ENCODE peak calls at places on chromosomes 12 and 14, in five cellular contexts. Y is brain microvascular endothelial cell, M is transverse colon, T is pancreas, S is spleen. U is an unnamed sample. For H3K36me3, the result is how much of the 10 kb centered on the place peaks cover.

GRCh38 chr14:104119119-104119699 is 19.2 kb upstream of the KIF26A start:
- DNase-seq in Y (no peak), M (no peak), T (peak), S (peak), U (peak)

GRCh38 chr14:50944647-50945413 is 547 bp upstream of the PYGL start:
- DNase-seq in Y (no peak), M (peak), T (peak), S (peak), U (peak)

GRCh38 chr12:62522984-62523383 is 56.4 kb downstream of the MON2 start:
- DNase-seq in Y (no peak), M (no peak), T (no peak), S (no peak), U (peak)

GRCh38 chr12:67884596-67884995 is 104.7 kb upstream of the IFNG-AS1 start:
- DNase-seq in Y (no peak), M (no peak), T (no peak), S (no peak), U (no peak)

GRCh38 chr14:69313176-69313575 is 53.2 kb downstream of the GALNT16 start:
- DNase-seq in Y (no peak), M (no peak), T (peak), S (peak), U (no peak)

GRCh38 chr12:65908147-65908546 is 83.9 kb downstream of the HMGA2 start:
- DNase-seq in Y (no peak), M (no peak), T (no peak), S (no peak), U (no peak)

GRCh38 chr14:50047274-50047676 is 69.1 kb downstream of the VCPKMT start:
- DNase-seq in Y (no peak), M (peak), T (no peak), S (no peak), U (peak)

GRCh38 chr14:22976620-22977433 is 5.5 kb downstream of the AJUBA start:
- DNase-seq in Y (peak), M (peak), T (no peak), S (no peak), U (peak)

GRCh38 chr12:46382974-46383653 is 10.5 kb upstream of the SLC38A2 start:
- DNase-seq in Y (peak), M (peak), T (peak), S (peak), U (peak)

GRCh38 chr14:31161274-31161673 is 46.3 kb downstream of the HECTD1 start:
- DNase-seq in Y (no peak), M (no peak), T (no peak), S (no peak), U (no peak)

GRCh38 chr12:92927436-92928116 is 1.5 kb downstream of the EEA1 start:
- DNase-seq in Y (peak), M (no peak), T (no peak), S (no peak), U (peak)

GRCh38 chr12:34396861-34397590 is 374.7 kb downstream of the ALG10 start:
- DNase-seq in Y (no peak), M (peak), T (peak), S (peak), U (no peak)

GRCh38 chr12:120783197-120783596 is 57.6 kb downstream of the ACADS start:
- DNase-seq in Y (no peak), M (no peak), T (no peak), S (no peak), U (peak)

GRCh38 chr14:64806202-64806861 is 73.4 kb downstream of the SPTB start:
- DNase-seq in Y (peak), M (no peak), T (no peak), S (peak), U (peak)

GRCh38 chr14:28754209-28754985 is 12.2 kb upstream of the FOXG1 start:
- DNase-seq in Y (peak), M (no peak), T (no peak), S (no peak), U (peak)

GRCh38 chr14:37595809-37596595 is 573 bp downstream of the TTC6 start:
- DNase-seq in Y (no peak), M (peak), T (peak), S (no peak), U (peak)

GRCh38 chr12:103734847-103735246 is 106.2 kb downstream of the NT5DC3 start:
- DNase-seq in Y (no peak), M (no peak), T (no peak), S (no peak), U (no peak)

GRCh38 chr12:104351023-104351983 is 47.8 kb downstream of the EID3 start:
- DNase-seq in Y (no peak), M (no peak), T (no peak), S (no peak), U (no peak)

GRCh38 chr14:103928011-103928890 is at the start of gene TDRD9:
- DNase-seq in Y (no peak), M (no peak), T (no peak), S (no peak), U (no peak)

GRCh38 chr14:65860956-65861631 is 448.6 kb downstream of the FUT8 start:
- DNase-seq in Y (no peak), M (no peak), T (no peak), S (no peak), U (no peak)

GRCh38 chr12:11917501-11917900 is 153.2 kb upstream of the BCL2L14 start:
- DNase-seq in Y (no peak), M (no peak), T (no peak), S (no peak), U (no peak)

GRCh38 chr12:26701604-26702215 is 131.3 kb downstream of the ITPR2 start:
- DNase-seq in Y (no peak), M (no peak), T (no peak), S (no peak), U (peak)

GRCh38 chr12:76820888-76821482 is 57.1 kb downstream of the ZDHHC17 start:
- DNase-seq in Y (peak), M (peak), T (no peak), S (no peak), U (peak)

GRCh38 chr12:120971299-120972180 is 6.8 kb upstream of the HNF1A start:
- DNase-seq in Y (peak), M (no peak), T (peak), S (no peak), U (peak)

GRCh38 chr14:87888136-87888999 is 104.6 kb downstream of the GALC start:
- DNase-seq in Y (no peak), M (peak), T (no peak), S (no peak), U (peak)

GRCh38 chr14:69873877-69874780 is 5.1 kb upstream of the SMOC1 start:
- DNase-seq in Y (peak), M (no peak), T (no peak), S (no peak), U (peak)

GRCh38 chr12:63034601-63035000 is 99.7 kb upstream of the PPM1H start:
- DNase-seq in Y (no peak), M (no peak), T (no peak), S (no peak), U (no peak)

GRCh38 chr12:108234155-108234554 is 105.0 kb downstream of the CMKLR1 start:
- DNase-seq in Y (no peak), M (no peak), T (no peak), S (no peak), U (no peak)

GRCh38 chr12:56161677-56162351 is 3.7 kb downstream of the MYL6 start:
- DNase-seq in Y (no peak), M (no peak), T (no peak), S (no peak), U (no peak)

GRCh38 chr12:56160894-56161667 is 2.9 kb downstream of the MYL6 start:
- DNase-seq in Y (no peak), M (no peak), T (no peak), S (no peak), U (no peak)

GRCh38 chr12:56158926-56159461 is 835 bp downstream of the MYL6 start:
- DNase-seq in Y (peak), M (peak), T (peak), S (peak), U (peak)

GRCh38 chr12:56159482-56160105 is 1.4 kb downstream of the MYL6 start:
- DNase-seq in Y (no peak), M (no peak), T (no peak), S (no peak), U (no peak)

DNA sequence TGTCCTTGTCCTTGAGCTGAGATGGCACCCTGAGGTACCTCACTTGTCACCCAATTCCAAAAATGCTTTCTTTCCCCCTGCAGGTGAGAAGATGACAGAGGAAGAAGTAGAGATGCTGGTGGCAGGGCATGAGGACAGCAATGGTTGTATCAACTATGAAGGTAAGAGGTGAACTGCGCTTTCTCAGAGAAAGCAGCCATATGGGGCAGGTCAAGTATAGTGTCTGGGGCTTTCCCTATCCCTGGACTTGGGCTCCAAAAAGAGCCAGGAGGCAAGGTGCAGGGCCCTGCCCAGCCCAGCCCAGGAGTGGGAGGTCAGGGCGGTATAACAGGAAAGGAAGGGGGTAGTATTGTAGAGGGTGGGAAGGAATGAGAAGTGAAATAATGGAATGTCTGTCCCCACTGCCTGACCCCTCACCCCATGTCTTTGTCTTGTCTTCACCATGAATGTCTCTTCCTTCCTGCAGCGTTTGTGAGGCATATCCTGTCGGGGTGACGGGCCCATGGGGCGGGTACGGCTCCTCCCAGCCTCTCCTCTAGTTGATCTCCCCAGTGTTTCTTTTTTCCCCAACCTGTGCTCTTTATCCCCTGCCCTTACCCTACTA is 2.1 kb downstream of the MYL6 start:
- DNase-seq in Y (peak), M (peak), T (no peak), S (peak), U (peak)
- H3K36me3 ChIP-seq in Y (half or more), M (under half), T (half or more), S (half or more), U (under half)

GRCh38 chr12:119020377-119021360 is 39.3 kb downstream of the SRRM4 start:
- DNase-seq in Y (no peak), M (peak), T (no peak), S (no peak), U (no peak)
- TF ChIP-seq CTCF in Y (peak), M (peak), T (peak), S (peak), U (no peak)

GRCh38 chr12:53388932-53389331 is 9.0 kb downstream of the SP1 start:
- DNase-seq in Y (no peak), M (no peak), T (no peak), S (peak), U (no peak)
- H3K36me3 ChIP-seq in Y (under half), M (under half), T (under half), S (under half), U (under half)

GRCh38 chr14:99036594-99037293 is 235.3 kb downstream of the BCL11B start:
- DNase-seq in Y (no peak), M (no peak), T (no peak), S (no peak), U (no peak)

GRCh38 chr14:99033951-99034350 is 238.0 kb downstream of the BCL11B start:
- DNase-seq in Y (no peak), M (no peak), T (no peak), S (no peak), U (no peak)

GRCh38 chr14:99035712-99036593 is 236.0 kb downstream of the BCL11B start:
- DNase-seq in Y (peak), M (peak), T (no peak), S (no peak), U (peak)

GRCh38 chr14:99035268-99035667 is 236.7 kb downstream of the BCL11B start:
- DNase-seq in Y (no peak), M (peak), T (no peak), S (no peak), U (peak)

GRCh38 chr14:99034711-99035171 is 237.3 kb downstream of the BCL11B start:
- DNase-seq in Y (no peak), M (no peak), T (no peak), S (no peak), U (no peak)
- TF ChIP-seq CTCF in Y (peak), M (no peak), T (no peak), S (no peak), U (no peak)

GRCh38 chr12:50999139-50999538 is 27.0 kb downstream of the SLC11A2 start:
- DNase-seq in Y (no peak), M (no peak), T (no peak), S (no peak), U (no peak)
- H3K36me3 ChIP-seq in Y (under half), M (under half), T (under half), S (under half), U (under half)